ENCODE peak calls at places on chromosome 21, in nine cellular contexts. L, E, N, H, O, P, Z, A and J are unnamed samples.

GRCh38 chr21:26404288-26404687 is 168.8 kb downstream of the CYYR1 start:
- DNase-seq in O (no peak), Z (no peak), H (no peak), N (no peak), A (no peak), P (no peak), E (no peak), L (no peak), J (no peak)

GRCh38 chr21:46401186-46401910 is 57.3 kb upstream of the DIP2A start:
- DNase-seq in N (no peak), Z (no peak), E (no peak), P (no peak), L (no peak), A (no peak), H (no peak), O (no peak), J (no peak)

GRCh38 chr21:35976481-35976880 is 83.8 kb downstream of the SETD4 start:
- DNase-seq in H (no peak), N (no peak), P (no peak), A (no peak), Z (no peak), L (no peak), O (no peak), E (no peak), J (no peak)

GRCh38 chr21:36696640-36697472 is 2.1 kb upstream of the SIM2 start:
- DNase-seq in Z (no peak), E (no peak), P (no peak), A (no peak), N (no peak), O (no peak), H (no peak), L (no peak), J (no peak)

GRCh38 chr21:24716306-24716918 is 890.9 kb downstream of the MRPL39 start:
- DNase-seq in P (no peak), O (no peak), Z (no peak), H (no peak), L (no peak), A (no peak), N (no peak), E (no peak), J (no peak)

GRCh38 chr21:21297211-21297610 is 299.0 kb downstream of the NCAM2 start:
- DNase-seq in H (no peak), L (no peak), A (no peak), P (no peak), Z (no peak), O (no peak), N (no peak), E (no peak), J (no peak)

GRCh38 chr21:38807987-38808386 is 2.3 kb downstream of the ETS2 start:
- DNase-seq in O (no peak), L (no peak), A (no peak), H (peak), E (no peak), N (no peak), Z (no peak), P (no peak), J (no peak)

GRCh38 chr21:44521301-44521927 is 18.6 kb downstream of the KRTAP10-1 start:
- DNase-seq in N (no peak), L (no peak), Z (peak), A (no peak), H (no peak), E (no peak), P (no peak), O (no peak), J (no peak)

GRCh38 chr21:32257952-32258785 is 20.7 kb downstream of the MIS18A start:
- DNase-seq in A (no peak), E (peak), P (peak), N (no peak), O (peak), L (peak), Z (peak), H (peak), J (peak)

GRCh38 chr21:45078877-45079281 is 4.5 kb downstream of the ADARB1 start:
- DNase-seq in L (no peak), A (peak), N (no peak), E (no peak), P (peak), H (peak), Z (no peak), O (peak), J (peak)

GRCh38 chr21:46180079-46180722 is 4.1 kb downstream of the SPATC1L start:
- DNase-seq in Z (no peak), N (no peak), E (peak), O (no peak), L (no peak), H (no peak), A (no peak), P (no peak), J (no peak)

GRCh38 chr21:37458669-37459276 is 92.2 kb downstream of the DYRK1A start:
- DNase-seq in H (no peak), L (no peak), N (no peak), P (no peak), E (no peak), O (no peak), A (no peak), Z (no peak), J (no peak)

GRCh38 chr21:36379236-36379635 is 6.0 kb upstream of the CHAF1B start:
- DNase-seq in A (no peak), O (no peak), P (no peak), H (no peak), L (no peak), N (no peak), E (no peak), Z (no peak), J (no peak)

GRCh38 chr21:39681257-39681656 is 63.7 kb upstream of the IGSF5 start:
- DNase-seq in H (peak), E (no peak), N (no peak), P (no peak), Z (no peak), L (no peak), O (peak), A (no peak), J (no peak)

GRCh38 chr21:41360072-41360821 is 1.6 kb upstream of the MX2 start:
- DNase-seq in H (peak), A (no peak), Z (peak), E (peak), L (no peak), N (peak), O (no peak), P (peak), J (no peak)

GRCh38 chr21:28771790-28772501 is 220.7 kb downstream of the LTN1 start:
- DNase-seq in E (no peak), A (no peak), N (peak), O (no peak), Z (no peak), L (no peak), H (peak), P (peak), J (no peak)
- H3K4me3 ChIP-seq in E (no peak), A (no peak), N (peak), O (no peak), Z (no peak), L (no peak), H (no peak), P (peak), J (no peak)

DNA sequence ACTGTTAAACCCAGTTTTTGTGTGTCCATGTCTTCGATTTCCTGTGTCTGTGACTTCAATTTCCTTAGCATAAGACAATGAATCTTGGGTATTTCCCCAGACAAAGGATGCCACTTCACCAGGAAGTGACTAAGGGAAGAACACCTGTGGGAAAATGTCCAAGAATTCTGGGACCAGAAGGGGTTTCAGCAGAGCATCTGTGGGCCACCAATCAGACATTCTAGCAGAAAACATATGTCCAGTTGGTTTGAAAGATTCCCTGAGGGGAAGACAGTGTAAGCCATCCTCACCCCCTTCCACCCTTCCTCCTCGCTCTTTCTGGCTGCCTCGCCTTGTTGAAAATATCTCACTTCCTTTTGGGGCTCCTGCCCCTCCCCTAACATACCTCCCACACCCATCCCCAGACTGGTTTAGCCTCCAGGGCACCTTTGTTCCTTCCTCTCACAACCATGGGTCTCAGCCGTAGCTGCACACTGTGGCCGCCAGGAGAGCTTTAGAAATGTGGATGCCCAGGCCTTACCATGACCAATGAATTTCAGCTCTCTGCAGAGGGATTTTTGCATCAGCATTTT is 25.5 kb upstream of the IFNAR1 start:
- DNase-seq in H (no peak), O (peak), N (no peak), A (no peak), L (peak), E (no peak), Z (no peak), P (no peak), J (peak)
- H3K4me3 ChIP-seq in H (no peak), O (no peak), N (no peak), A (peak), L (no peak), E (no peak), Z (no peak), P (no peak), J (no peak)

GRCh38 chr21:16086936-16087335 is 357.2 kb downstream of the USP25 start:
- DNase-seq in N (no peak), A (no peak), L (no peak), O (no peak), P (no peak), E (no peak), H (no peak), Z (no peak), J (no peak)

GRCh38 chr21:16087523-16087922 is 357.7 kb downstream of the USP25 start:
- DNase-seq in Z (no peak), O (no peak), P (no peak), E (no peak), A (no peak), N (no peak), L (no peak), H (no peak), J (no peak)

GRCh38 chr21:16086121-16086520 is 356.3 kb downstream of the USP25 start:
- DNase-seq in O (no peak), A (no peak), H (no peak), E (no peak), Z (no peak), P (no peak), N (no peak), L (no peak), J (no peak)

GRCh38 chr21:16084776-16085364 is 355.1 kb downstream of the USP25 start:
- DNase-seq in H (peak), A (no peak), Z (peak), N (peak), L (no peak), E (peak), P (no peak), O (no peak), J (no peak)

DNA sequence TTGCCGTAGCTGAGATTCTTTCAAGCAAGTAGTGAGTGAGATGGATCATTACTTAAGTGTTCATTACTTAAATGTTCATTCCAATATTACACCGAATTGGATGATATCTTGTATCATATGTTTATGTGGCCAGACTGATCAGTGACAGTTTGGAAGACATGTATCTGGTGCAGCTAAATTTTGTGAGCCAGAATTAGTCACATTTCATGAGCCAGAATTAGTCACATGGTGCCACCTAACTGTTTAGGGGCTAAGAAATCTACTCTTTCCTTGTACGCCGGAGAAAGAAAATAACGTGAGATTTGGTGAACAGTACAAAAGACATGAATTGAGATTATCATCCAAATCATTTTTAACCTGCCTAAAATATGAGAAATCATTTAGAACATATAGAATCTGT is 355.7 kb downstream of the USP25 start:
- DNase-seq in Z (no peak), N (no peak), A (no peak), E (no peak), L (no peak), P (no peak), O (no peak), H (peak), J (no peak)
- H3K4me3 ChIP-seq in Z (no peak), N (no peak), A (no peak), E (no peak), L (no peak), P (no peak), O (no peak), H (no peak), J (no peak)

DNA sequence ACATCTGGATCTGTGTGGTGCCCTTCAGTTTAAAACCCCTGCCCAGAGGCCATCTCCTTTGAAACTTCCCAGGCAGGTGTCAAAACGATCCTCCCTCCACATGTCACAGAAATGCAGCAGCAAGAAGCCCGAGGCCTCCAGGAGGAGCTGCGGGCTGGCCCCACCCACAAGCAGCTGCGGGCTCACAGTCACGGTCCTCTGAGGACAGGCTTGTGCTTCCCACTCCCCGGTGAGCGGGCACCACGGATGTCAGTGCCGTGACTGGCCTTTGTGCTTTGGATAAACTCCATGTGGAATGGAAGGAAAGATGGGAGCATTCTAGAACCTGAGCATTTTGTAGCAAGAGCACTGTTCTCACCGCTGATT is 65.8 kb downstream of the SIK1 start:
- DNase-seq in H (peak), A (no peak), L (peak), E (no peak), Z (no peak), P (no peak), O (peak), N (no peak), J (peak)
- H3K4me3 ChIP-seq in H (no peak), A (no peak), L (peak), E (no peak), Z (no peak), P (peak), O (no peak), N (peak), J (peak)

GRCh38 chr21:15731243-15731613 is 1.4 kb downstream of the USP25 start:
- DNase-seq in A (no peak), O (peak), E (no peak), H (peak), P (no peak), N (no peak), Z (no peak), L (no peak), J (no peak)

GRCh38 chr21:15730484-15731242 is 881 bp downstream of the USP25 start:
- DNase-seq in H (peak), N (no peak), A (no peak), L (peak), E (no peak), P (no peak), O (peak), Z (no peak), J (no peak)

GRCh38 chr21:15728046-15728445 is 1.7 kb upstream of the USP25 start:
- DNase-seq in Z (no peak), N (no peak), P (no peak), O (no peak), E (no peak), H (no peak), A (no peak), L (no peak), J (no peak)

GRCh38 chr21:15729346-15729673 is 472 bp upstream of the USP25 start:
- DNase-seq in A (no peak), P (no peak), Z (no peak), O (no peak), E (no peak), N (no peak), H (peak), L (no peak), J (no peak)

DNA sequence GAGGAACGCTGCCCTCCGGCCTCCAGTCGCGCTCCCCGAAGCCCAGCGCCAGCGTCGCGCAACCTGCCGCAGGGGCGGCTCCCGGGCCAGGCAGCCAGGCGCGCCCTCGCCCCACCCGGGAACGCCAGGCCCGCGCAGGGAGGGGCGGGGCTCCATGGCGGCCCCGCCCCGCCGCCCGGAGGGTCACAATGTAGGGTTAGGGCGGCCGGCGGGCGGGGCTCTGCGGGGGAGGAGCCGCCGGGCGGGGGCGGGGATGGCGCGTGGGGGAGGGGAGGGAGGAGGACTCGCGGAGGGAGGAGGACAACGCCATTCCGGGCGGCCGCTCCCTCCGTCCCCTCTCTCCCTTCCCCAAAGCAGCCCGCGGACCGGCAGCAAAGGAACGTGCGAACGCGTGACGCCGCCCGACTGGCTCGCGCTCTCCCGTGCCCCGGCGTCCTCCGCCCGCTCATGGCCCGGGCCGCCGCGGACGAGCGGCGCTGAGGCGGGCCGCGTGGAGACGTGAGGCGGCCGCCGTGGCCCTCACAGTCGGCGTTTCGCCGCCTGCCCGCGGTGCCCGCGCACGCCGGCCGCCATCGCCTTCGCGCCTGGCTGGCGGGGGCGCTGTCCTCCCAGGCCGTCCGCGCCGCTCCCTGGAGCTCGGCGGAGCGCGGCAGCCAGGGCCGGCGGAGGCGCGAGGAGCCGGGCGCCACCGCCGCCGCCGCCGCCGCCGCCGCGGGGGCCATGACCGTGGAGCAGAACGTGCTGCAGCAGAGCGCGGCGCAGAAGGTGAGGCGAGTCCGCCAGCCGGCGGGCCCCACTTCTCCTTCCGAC is at the start of gene USP25:
- DNase-seq in P (no peak), Z (peak), O (peak), H (peak), E (peak), A (peak), L (peak), N (no peak), J (peak)
- H3K4me3 ChIP-seq in P (peak), Z (peak), O (peak), H (peak), E (peak), A (peak), L (peak), N (peak), J (peak)